ENCODE peak calls at places on chromosome 3, in four cellular contexts. One of them, this sample, is unnamed.

GRCh38 chr3:141782386-141782932 is 19.3 kb downstream of the GRK7 start:
- DNase-seq in activated CD8-positive, alpha-beta memory T cell treated with anti-CD3 and anti-CD28 coated beads, Interleukin-2, amount 10 ng/mL, durations not matched to agents 7 days and 5 days: no peak
- DNase-seq in stimulated activated CD8-positive, alpha-beta memory T cell treated with anti-CD3 and anti-CD28 coated beads, Interleukin-2, amount 100 ng/mL, for 48 hours: no peak
- DNase-seq in MCF 10A: peak; percentile 60
- DNase-seq in this sample: no peak

GRCh38 chr3:66177026-66177425 is 43.8 kb upstream of the SLC25A26 start:
- DNase-seq in activated CD8-positive, alpha-beta memory T cell treated with anti-CD3 and anti-CD28 coated beads, Interleukin-2, amount 10 ng/mL, durations not matched to agents 7 days and 5 days: no peak
- DNase-seq in stimulated activated CD8-positive, alpha-beta memory T cell treated with anti-CD3 and anti-CD28 coated beads, Interleukin-2, amount 100 ng/mL, for 48 hours: no peak
- DNase-seq in MCF 10A: no peak
- DNase-seq in this sample: no peak

GRCh38 chr3:51929420-51930003 is 12.2 kb downstream of the RRP9 start:
- DNase-seq in activated CD8-positive, alpha-beta memory T cell treated with anti-CD3 and anti-CD28 coated beads, Interleukin-2, amount 10 ng/mL, durations not matched to agents 7 days and 5 days: no peak
- DNase-seq in stimulated activated CD8-positive, alpha-beta memory T cell treated with anti-CD3 and anti-CD28 coated beads, Interleukin-2, amount 100 ng/mL, for 48 hours: no peak
- DNase-seq in MCF 10A: peak; percentile 17
- DNase-seq in this sample: no peak

GRCh38 chr3:43796041-43796596 is 105.4 kb downstream of the ABHD5 start:
- DNase-seq in activated CD8-positive, alpha-beta memory T cell treated with anti-CD3 and anti-CD28 coated beads, Interleukin-2, amount 10 ng/mL, durations not matched to agents 7 days and 5 days: no peak
- DNase-seq in stimulated activated CD8-positive, alpha-beta memory T cell treated with anti-CD3 and anti-CD28 coated beads, Interleukin-2, amount 100 ng/mL, for 48 hours: no peak
- DNase-seq in MCF 10A: peak; percentile 68
- DNase-seq in this sample: peak; percentile 88

GRCh38 chr3:42025388-42026138 is 63.7 kb upstream of the ULK4 start:
- DNase-seq in activated CD8-positive, alpha-beta memory T cell treated with anti-CD3 and anti-CD28 coated beads, Interleukin-2, amount 10 ng/mL, durations not matched to agents 7 days and 5 days: no peak
- DNase-seq in stimulated activated CD8-positive, alpha-beta memory T cell treated with anti-CD3 and anti-CD28 coated beads, Interleukin-2, amount 100 ng/mL, for 48 hours: no peak
- DNase-seq in MCF 10A: peak; percentile 72
- DNase-seq in this sample: peak; percentile 97

GRCh38 chr3:171257251-171258179 is 202.7 kb downstream of the TNIK start:
- DNase-seq in activated CD8-positive, alpha-beta memory T cell treated with anti-CD3 and anti-CD28 coated beads, Interleukin-2, amount 10 ng/mL, durations not matched to agents 7 days and 5 days: no peak
- DNase-seq in stimulated activated CD8-positive, alpha-beta memory T cell treated with anti-CD3 and anti-CD28 coated beads, Interleukin-2, amount 100 ng/mL, for 48 hours: no peak
- DNase-seq in MCF 10A: no peak
- DNase-seq in this sample: peak; percentile 72

GRCh38 chr3:55327131-55327920 is 159.8 kb downstream of the WNT5A start:
- DNase-seq in activated CD8-positive, alpha-beta memory T cell treated with anti-CD3 and anti-CD28 coated beads, Interleukin-2, amount 10 ng/mL, durations not matched to agents 7 days and 5 days: no peak
- DNase-seq in stimulated activated CD8-positive, alpha-beta memory T cell treated with anti-CD3 and anti-CD28 coated beads, Interleukin-2, amount 100 ng/mL, for 48 hours: no peak
- DNase-seq in MCF 10A: no peak
- DNase-seq in this sample: peak; percentile 87

GRCh38 chr3:177538064-177538742 is 340.9 kb upstream of the TBL1XR1 start:
- DNase-seq in activated CD8-positive, alpha-beta memory T cell treated with anti-CD3 and anti-CD28 coated beads, Interleukin-2, amount 10 ng/mL, durations not matched to agents 7 days and 5 days: no peak
- DNase-seq in stimulated activated CD8-positive, alpha-beta memory T cell treated with anti-CD3 and anti-CD28 coated beads, Interleukin-2, amount 100 ng/mL, for 48 hours: no peak
- DNase-seq in MCF 10A: no peak
- DNase-seq in this sample: peak; percentile 88

GRCh38 chr3:125398952-125399351 is 23.8 kb upstream of the ZNF148 start:
- DNase-seq in activated CD8-positive, alpha-beta memory T cell treated with anti-CD3 and anti-CD28 coated beads, Interleukin-2, amount 10 ng/mL, durations not matched to agents 7 days and 5 days: no peak
- DNase-seq in stimulated activated CD8-positive, alpha-beta memory T cell treated with anti-CD3 and anti-CD28 coated beads, Interleukin-2, amount 100 ng/mL, for 48 hours: no peak
- DNase-seq in MCF 10A: peak; percentile 56
- DNase-seq in this sample: no peak

GRCh38 chr3:3015472-3016089 is 94.6 kb downstream of the IL5RA start:
- DNase-seq in activated CD8-positive, alpha-beta memory T cell treated with anti-CD3 and anti-CD28 coated beads, Interleukin-2, amount 10 ng/mL, durations not matched to agents 7 days and 5 days: no peak
- DNase-seq in stimulated activated CD8-positive, alpha-beta memory T cell treated with anti-CD3 and anti-CD28 coated beads, Interleukin-2, amount 100 ng/mL, for 48 hours: no peak
- DNase-seq in MCF 10A: peak; percentile 53
- DNase-seq in this sample: no peak

GRCh38 chr3:187775549-187775948 is 30.3 kb upstream of the BCL6 start:
- DNase-seq in activated CD8-positive, alpha-beta memory T cell treated with anti-CD3 and anti-CD28 coated beads, Interleukin-2, amount 10 ng/mL, durations not matched to agents 7 days and 5 days: no peak
- DNase-seq in stimulated activated CD8-positive, alpha-beta memory T cell treated with anti-CD3 and anti-CD28 coated beads, Interleukin-2, amount 100 ng/mL, for 48 hours: no peak
- DNase-seq in MCF 10A: no peak
- DNase-seq in this sample: no peak

GRCh38 chr3:41200669-41201021 is 1.3 kb downstream of the CTNNB1 start:
- DNase-seq in activated CD8-positive, alpha-beta memory T cell treated with anti-CD3 and anti-CD28 coated beads, Interleukin-2, amount 10 ng/mL, durations not matched to agents 7 days and 5 days: peak; percentile 55
- DNase-seq in stimulated activated CD8-positive, alpha-beta memory T cell treated with anti-CD3 and anti-CD28 coated beads, Interleukin-2, amount 100 ng/mL, for 48 hours: no peak
- DNase-seq in MCF 10A: peak; percentile 49
- DNase-seq in this sample: peak; percentile 61